ENCODE peak calls at places on chromosomes 7 and 10, in four cellular contexts. S is HCT116, I is HepG2, N is K562. Q is an unnamed sample.

GRCh38 chr10:112361951-112362770 is 11.8 kb upstream of the ACSL5 start:
- DNase-seq in S (no peak), I (no peak), N (no peak), Q (no peak)

GRCh38 chr10:59678884-59679301 is 30.8 kb downstream of the SLC16A9 start:
- DNase-seq in S (no peak), I (no peak), N (no peak), Q (no peak)

GRCh38 chr7:148623586-148624282 is 33.2 kb downstream of the C7orf33 start:
- DNase-seq in S (no peak), I (no peak), N (no peak), Q (no peak)

GRCh38 chr10:21693418-21693817 is 159.4 kb downstream of the MLLT10 start:
- DNase-seq in S (no peak), I (no peak), N (no peak), Q (no peak)

GRCh38 chr10:10996966-10997620 is 20.6 kb upstream of the CELF2 start:
- DNase-seq in S (no peak), I (no peak), N (no peak), Q (no peak)

GRCh38 chr10:7561216-7561893 is 105.4 kb downstream of the ITIH5 start:
- DNase-seq in S (no peak), I (peak; percentile 49), N (no peak), Q (no peak)

GRCh38 chr10:855079-855478 is 76.4 kb downstream of the LARP4B start:
- DNase-seq in S (no peak), I (no peak), N (no peak), Q (no peak)

GRCh38 chr7:116433246-116433645 is 66.3 kb upstream of the CAV2 start:
- DNase-seq in S (no peak), I (no peak), N (no peak), Q (no peak)

GRCh38 chr7:91772100-91772794 is 108.3 kb downstream of the MTERF1 start:
- DNase-seq in S (no peak), I (no peak), N (no peak), Q (no peak)

GRCh38 chr7:26155531-26156375 is 3.8 kb downstream of the NFE2L3 start:
- DNase-seq in S (no peak), I (peak; percentile 39), N (no peak), Q (no peak)

GRCh38 chr7:27116962-27117686 is 13.4 kb downstream of the HOXA4 start:
- DNase-seq in S (no peak), I (no peak), N (no peak), Q (no peak)

GRCh38 chr10:111598433-111599059 is 521.7 kb downstream of the ADRA2A start:
- DNase-seq in S (peak; percentile 60), I (peak; percentile 53), N (peak; percentile 22), Q (peak; percentile 18)

GRCh38 chr7:148587076-148587475 is 3.5 kb upstream of the C7orf33 start:
- DNase-seq in S (no peak), I (no peak), N (no peak), Q (no peak)

GRCh38 chr10:24953350-24954074 is 1.1 kb upstream of the PRTFDC1 start:
- DNase-seq in S (no peak), I (no peak), N (no peak), Q (no peak)

GRCh38 chr10:101161494-101162299 is 30.6 kb downstream of the TLX1 start:
- DNase-seq in S (peak; percentile 72), I (peak; percentile 52), N (peak; percentile 67), Q (peak; percentile 72)

DNA sequence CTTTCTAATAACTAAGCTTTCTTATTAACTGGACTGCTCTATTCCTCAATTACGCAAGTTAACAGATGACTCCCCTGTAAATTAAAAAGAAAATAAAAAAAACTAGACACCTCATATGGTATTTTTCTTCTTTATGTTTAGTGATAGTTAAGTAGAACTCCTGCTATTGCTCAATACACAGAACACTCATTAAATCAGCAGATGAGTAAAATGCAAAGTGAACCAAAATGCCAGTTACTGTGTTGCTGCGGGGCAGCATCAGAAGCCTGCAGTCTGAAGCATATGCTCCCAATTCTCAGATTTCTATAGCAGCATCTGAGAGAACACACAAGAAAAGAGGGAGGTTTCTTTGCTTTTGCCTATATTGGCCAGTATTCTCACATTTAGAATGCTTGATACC is 28.4 kb downstream of the CDK6 start:
- DNase-seq in S (no peak), I (no peak), N (no peak), Q (no peak)
- H3K27ac ChIP-seq in S (no peak overlapping the region), I (peak overlapping the region; percentile 83), N (no peak overlapping the region), Q (peak overlapping the region; percentile 99)

DNA sequence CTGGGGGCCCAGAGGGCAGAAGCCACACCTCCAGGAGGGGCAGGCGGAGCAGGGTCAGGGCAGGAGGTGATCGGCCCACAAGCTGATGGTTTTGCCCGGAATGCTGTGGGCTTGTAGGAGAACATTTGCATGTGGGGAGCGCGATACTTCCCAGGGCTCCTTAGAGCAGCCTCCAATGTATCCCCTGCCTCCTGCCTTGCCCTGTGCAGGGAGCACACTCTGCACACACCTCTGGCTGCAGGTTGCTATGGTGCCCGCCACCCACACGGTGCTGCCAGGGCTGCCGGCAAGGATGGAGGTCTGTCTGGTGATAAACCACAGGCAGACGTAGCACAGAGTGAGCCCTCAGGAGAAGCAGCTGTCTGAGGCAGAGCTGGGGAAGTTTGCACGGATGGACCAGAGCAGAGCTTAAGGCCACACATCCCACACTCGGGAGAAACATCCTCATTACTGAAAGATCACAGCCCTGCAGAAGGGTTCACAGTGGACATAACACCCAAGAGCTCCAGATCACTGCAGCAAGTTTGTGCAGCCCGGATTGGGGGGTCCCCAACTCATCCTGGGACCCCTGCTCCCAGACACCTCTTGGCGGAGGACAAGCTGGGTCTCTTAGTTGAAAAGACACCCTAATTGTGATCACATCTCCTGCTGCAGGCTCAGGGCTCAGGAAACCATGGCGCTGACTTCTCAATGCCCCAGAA is 41.8 kb downstream of the VIPR2 start:
- DNase-seq in S (no peak), I (no peak), N (no peak), Q (no peak)
- TF ChIP-seq TCF7L2 in S (no peak), I (no peak), N (no peak), Q (no peak)

GRCh38 chr10:74083304-74083703 is 67.3 kb downstream of the AP3M1 start:
- DNase-seq in S (no peak), I (no peak), N (no peak), Q (no peak)
- TF ChIP-seq REST in S (no peak), I (no peak), N (no peak), Q (no peak)

GRCh38 chr7:32319019-32319382 is 171.2 kb downstream of the LSM5 start:
- DNase-seq in S (no peak), I (no peak), N (no peak), Q (no peak)

GRCh38 chr7:32323687-32324086 is 166.5 kb downstream of the LSM5 start:
- DNase-seq in S (no peak), I (no peak), N (no peak), Q (no peak)

GRCh38 chr7:32316831-32317230 is 173.3 kb downstream of the LSM5 start:
- DNase-seq in S (no peak), I (no peak), N (no peak), Q (no peak)

GRCh38 chr7:32318300-32319018 is 171.7 kb downstream of the LSM5 start:
- DNase-seq in S (no peak), I (no peak), N (no peak), Q (no peak)
- H3K27ac ChIP-seq in S (no peak overlapping the region), I (no peak overlapping the region), N (no peak overlapping the region), Q (no peak overlapping the region)

GRCh38 chr7:77664715-77665114 is 31.5 kb upstream of the RSBN1L start:
- DNase-seq in S (no peak), I (no peak), N (no peak), Q (no peak)

GRCh38 chr7:77665161-77665560 is 31.1 kb upstream of the RSBN1L start:
- DNase-seq in S (no peak), I (no peak), N (no peak), Q (no peak)

GRCh38 chr7:77662869-77663268 is 33.4 kb upstream of the RSBN1L start:
- DNase-seq in S (no peak), I (no peak), N (no peak), Q (no peak)

GRCh38 chr7:77667459-77668090 is 28.7 kb upstream of the RSBN1L start:
- DNase-seq in S (no peak), I (no peak), N (no peak), Q (no peak)
- TF ChIP-seq TCF7L2 in S (no peak), I (no peak), N (no peak), Q (no peak)

DNA sequence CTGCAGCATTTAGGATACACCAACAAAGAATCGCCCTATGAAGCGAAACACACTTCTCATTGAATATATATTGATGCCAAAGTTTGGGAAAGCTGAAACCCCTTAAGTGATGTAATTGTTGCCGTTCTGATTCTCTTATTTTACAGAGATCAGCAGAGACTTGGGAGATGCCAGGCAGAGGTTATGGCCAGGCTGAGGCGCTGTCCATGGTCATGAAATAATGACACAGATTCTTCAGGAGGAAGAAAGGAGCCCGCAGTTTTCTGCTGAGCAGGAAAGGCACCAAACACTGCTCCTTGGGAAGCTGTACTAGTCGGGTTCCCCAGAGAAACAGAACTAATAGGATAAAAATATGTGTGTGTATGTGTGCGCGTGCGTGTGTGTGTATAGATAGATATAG is 566.0 kb downstream of the CALN1 start:
- DNase-seq in S (no peak), I (no peak), N (no peak), Q (no peak)
- TF ChIP-seq REST in S (peak; percentile 14), I (peak; percentile 43), N (no peak), Q (peak; percentile 70)

GRCh38 chr10:122558452-122558851 is 2.1 kb upstream of the DMBT1 start:
- DNase-seq in S (no peak), I (no peak), N (no peak), Q (no peak)

GRCh38 chr10:122554576-122554975 is 6.0 kb upstream of the DMBT1 start:
- DNase-seq in S (no peak), I (no peak), N (no peak), Q (no peak)

GRCh38 chr10:122557516-122557915 is 3.0 kb upstream of the DMBT1 start:
- DNase-seq in S (peak; percentile 31), I (no peak), N (peak; percentile 14), Q (no peak)

GRCh38 chr10:122553341-122553740 is 7.2 kb upstream of the DMBT1 start:
- DNase-seq in S (no peak), I (no peak), N (no peak), Q (no peak)

DNA sequence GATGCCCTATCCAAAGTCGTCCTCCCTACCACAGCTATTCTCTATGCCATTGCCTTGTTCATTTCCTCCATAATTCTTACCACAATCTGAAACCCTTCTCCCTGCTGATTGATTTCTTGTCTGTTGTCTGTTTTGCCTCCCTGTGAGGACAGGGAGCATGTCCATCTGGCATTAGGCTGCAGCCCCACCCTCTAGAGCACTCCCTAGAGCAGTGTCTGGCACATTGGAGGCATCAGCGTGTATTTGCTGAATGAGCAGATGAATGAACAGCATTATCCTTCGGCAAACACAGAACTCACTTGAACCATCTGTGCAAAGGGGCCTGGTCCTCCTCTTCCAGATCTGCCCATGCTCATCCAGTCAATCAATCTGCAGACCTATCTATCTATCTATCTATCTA is 5.1 kb upstream of the DMBT1 start:
- DNase-seq in S (no peak), I (no peak), N (no peak), Q (no peak)
- H3K27ac ChIP-seq in S (no peak overlapping the region), I (no peak overlapping the region), N (no peak overlapping the region), Q (no peak overlapping the region)

GRCh38 chr10:114306116-114306973 is 67.3 kb downstream of the VWA2 start:
- DNase-seq in S (no peak), I (no peak), N (no peak), Q (peak; percentile 68)
- TF ChIP-seq TCF7L2 in S (no peak), I (no peak), N (no peak), Q (no peak)

GRCh38 chr7:124919841-124920240 is 9.8 kb downstream of the POT1 start:
- DNase-seq in S (no peak), I (no peak), N (no peak), Q (no peak)
- TF ChIP-seq REST in S (no peak), I (no peak), N (no peak), Q (no peak)